ENCODE peak calls at places on chromosomes 7 and 10, in five cellular contexts. Q, G, P, B and Z are unnamed samples.

GRCh38 chr10:114408112-114408967 is 4.0 kb upstream of the AFAP1L2 start:
- DNase-seq in P (no peak), B (no peak), G (no peak), Q (no peak), Z (no peak)

GRCh38 chr10:11114251-11114650 is 96.6 kb downstream of the CELF2 start:
- DNase-seq in G (no peak), B (no peak), P (no peak), Q (no peak), Z (no peak)

GRCh38 chr7:7651479-7651878 is 10.9 kb downstream of the UMAD1 start:
- DNase-seq in P (no peak), G (no peak), B (no peak), Q (no peak), Z (no peak)

GRCh38 chr7:602341-603141 is 82.9 kb upstream of the PDGFA start:
- DNase-seq in P (no peak), G (no peak), B (no peak), Q (no peak), Z (no peak)

GRCh38 chr10:120423350-120424197 is 33.5 kb upstream of the PLPP4 start:
- DNase-seq in B (peak), P (no peak), Q (peak), G (peak), Z (peak)

GRCh38 chr7:95718556-95719410 is 53.6 kb upstream of the DYNC1I1 start:
- DNase-seq in P (peak), B (peak), G (no peak), Q (peak), Z (peak)

GRCh38 chr10:31977440-31978157 is 49.0 kb upstream of the ARHGAP12 start:
- DNase-seq in P (peak), Q (peak), B (peak), G (peak), Z (peak)

GRCh38 chr10:123798856-123799255 is 92.8 kb downstream of the CPXM2 start:
- DNase-seq in Q (no peak), G (no peak), B (no peak), P (no peak), Z (no peak)

GRCh38 chr10:80664071-80664680 is 126.5 kb downstream of the SH2D4B start:
- DNase-seq in Q (peak), P (peak), G (peak), B (peak), Z (peak)

GRCh38 chr7:157580324-157580723 is 243.5 kb downstream of the DNAJB6 start:
- DNase-seq in B (no peak), G (no peak), P (no peak), Q (no peak), Z (no peak)

GRCh38 chr7:151249034-151249731 is 689 bp upstream of the SMARCD3 start:
- DNase-seq in P (peak), G (peak), B (peak), Q (peak), Z (peak)

GRCh38 chr7:31948041-31948440 is 122.2 kb downstream of the PDE1C start:
- DNase-seq in P (peak), Q (no peak), B (peak), G (peak), Z (peak)

GRCh38 chr7:143288836-143289235 is 685 bp downstream of the CASP2 start:
- DNase-seq in P (peak), B (peak), G (peak), Q (peak), Z (peak)

GRCh38 chr7:112462236-112462635 is 12.0 kb downstream of the IFRD1 start:
- DNase-seq in Q (peak), B (peak), G (peak), P (peak), Z (peak)

GRCh38 chr7:84548366-84549085 is 353.9 kb upstream of the SEMA3A start:
- DNase-seq in G (peak), Q (no peak), B (peak), P (no peak), Z (peak)

GRCh38 chr10:121183241-121183640 is 332.1 kb downstream of the WDR11 start:
- DNase-seq in Q (no peak), B (no peak), P (no peak), G (no peak), Z (no peak)

GRCh38 chr10:126062132-126063032 is 166.0 kb downstream of the FANK1 start:
- DNase-seq in P (peak), B (peak), G (peak), Q (peak), Z (peak)

GRCh38 chr10:110698782-110699201 is 54.7 kb downstream of the RBM20 start:
- DNase-seq in B (no peak), P (no peak), G (no peak), Q (no peak), Z (peak)

GRCh38 chr10:52778511-52779392 is 6.2 kb upstream of the MBL2 start:
- DNase-seq in Q (no peak), B (peak), G (no peak), P (no peak), Z (peak)

GRCh38 chr10:78148564-78148963 is 114.9 kb downstream of the RPS24 start:
- DNase-seq in B (no peak), Q (no peak), P (no peak), G (no peak), Z (no peak)

GRCh38 chr7:159031135-159031701 is 113.4 kb downstream of the VIPR2 start:
- DNase-seq in P (no peak), Q (no peak), G (no peak), B (no peak), Z (no peak)

GRCh38 chr10:22463255-22463654 is 118.0 kb downstream of the SPAG6 start:
- DNase-seq in Q (no peak), P (no peak), G (no peak), B (no peak), Z (no peak)

GRCh38 chr10:120613180-120613579 is 156.2 kb downstream of the PLPP4 start:
- DNase-seq in G (no peak), B (peak), P (no peak), Q (no peak), Z (peak)

GRCh38 chr10:95408931-95409873 is 118.4 kb upstream of the PDLIM1 start:
- DNase-seq in P (no peak), B (peak), G (no peak), Q (no peak), Z (no peak)

GRCh38 chr7:17384400-17384799 is 85.9 kb downstream of the AHR start:
- DNase-seq in G (no peak), P (no peak), Q (no peak), B (no peak), Z (no peak)

GRCh38 chr7:17184805-17185689 is 113.4 kb upstream of the AHR start:
- DNase-seq in P (peak), B (peak), Q (peak), G (no peak), Z (peak)

GRCh38 chr7:47893238-47893637 is 55.0 kb downstream of the PKD1L1 start:
- DNase-seq in Q (no peak), P (no peak), G (no peak), B (peak), Z (no peak)

GRCh38 chr7:75687246-75688088 is 51.3 kb downstream of the HIP1 start:
- DNase-seq in Q (no peak), B (no peak), G (no peak), P (no peak), Z (no peak)

GRCh38 chr7:22140597-22140996 is 194.9 kb upstream of the CDCA7L start:
- DNase-seq in B (no peak), P (peak), G (peak), Q (no peak), Z (peak)

GRCh38 chr10:129898701-129899563 is 65.1 kb downstream of the EBF3 start:
- DNase-seq in Q (peak), B (no peak), P (no peak), G (no peak), Z (no peak)

GRCh38 chr7:10474048-10474447 is 499.6 kb upstream of the PHF14 start:
- DNase-seq in Q (no peak), B (no peak), P (peak), G (no peak), Z (no peak)

GRCh38 chr10:6418613-6419216 is 161.4 kb downstream of the PRKCQ start:
- DNase-seq in G (no peak), P (no peak), Q (no peak), B (no peak), Z (no peak)

GRCh38 chr10:87094373-87095240 is at the start of the genes GLUD1 and SHLD2:
- DNase-seq in G (peak), P (peak), B (peak), Q (peak), Z (peak)

GRCh38 chr7:33888206-33888605 is 17.1 kb upstream of the BMPER start:
- DNase-seq in Q (no peak), P (no peak), G (no peak), B (peak), Z (peak)

GRCh38 chr7:136074840-136075239 is 97.7 kb upstream of the MTPN start:
- DNase-seq in P (no peak), B (peak), Q (no peak), G (peak), Z (no peak)

GRCh38 chr10:35574924-35575352 is 30.2 kb upstream of the GJD4 start:
- DNase-seq in P (peak), B (peak), Q (no peak), G (peak), Z (peak)

GRCh38 chr10:102504179-102504975 is 605 bp downstream of the SUFU start:
- DNase-seq in Q (no peak), P (peak), G (no peak), B (peak), Z (peak)

GRCh38 chr7:113460067-113460466 is 341.7 kb upstream of the SMIM30 start:
- DNase-seq in G (no peak), B (no peak), Q (no peak), P (no peak), Z (no peak)